ENCODE peak calls at places on chromosomes 1 and 21, in ten cellular contexts. J is activated CD4-positive, alpha-beta T cell treated with anti-CD3 and anti-CD28 coated beads for 1 hour; A is AG08395; K is left cardiac atrium; L is stimulated activated CD8-positive, alpha-beta memory T cell treated with anti-CD3 and anti-CD28 coated beads, Interleukin-15, amount 100 ng/mL, for 24 hours; F is activated CD4-positive, CD25-positive, alpha-beta regulatory T cell; B is stimulated activated CD4-positive, alpha-beta T cell treated with anti-CD3 and anti-CD28 coated beads, TNF-alpha, amount 100 ng/mL, for 4 hours; D is NCI-H460; Z is endothelial cell; T is ELF-1. Y is an unnamed sample.

GRCh38 chr1:13948396-13948795 is 248.4 kb downstream of the PRDM2 start:
- DNase-seq in A (no peak), K (no peak), J (no peak), Z (no peak), B (no peak), T (no peak), D (no peak), F (no peak), L (no peak), Y (no peak)

GRCh38 chr1:65207317-65207716 is 59.3 kb downstream of the AK4 start:
- DNase-seq in J (no peak), K (no peak), B (no peak), F (no peak), A (peak), Z (no peak), L (no peak), D (no peak), T (no peak), Y (no peak)

GRCh38 chr1:99660496-99660895 is 14.6 kb downstream of the PALMD start:
- DNase-seq in B (no peak), T (no peak), K (no peak), J (no peak), D (no peak), A (no peak), L (no peak), F (no peak), Z (no peak), Y (no peak)

GRCh38 chr1:90391116-90391515 is 326.0 kb downstream of the BARHL2 start:
- DNase-seq in F (no peak), L (no peak), J (no peak), A (no peak), B (no peak), Z (no peak), D (no peak), K (no peak), T (no peak), Y (no peak)

GRCh38 chr1:15945832-15946448 is 30.0 kb downstream of the ZBTB17 start:
- DNase-seq in D (no peak), B (no peak), F (no peak), A (no peak), Z (no peak), J (no peak), T (no peak), L (no peak), K (no peak), Y (no peak)

GRCh38 chr1:46616277-46617107 is at the start of gene MOB3C:
- DNase-seq in K (peak), F (peak), J (peak), A (peak), B (peak), L (peak), D (peak), Z (peak), T (no peak), Y (peak)

GRCh38 chr21:14358775-14359174 is 24.2 kb downstream of the HSPA13 start:
- DNase-seq in A (no peak), K (no peak), Z (no peak), T (no peak), J (no peak), B (no peak), F (no peak), L (no peak), D (no peak), Y (no peak)

GRCh38 chr1:14921057-14921456 is 232.5 kb upstream of the TMEM51 start:
- DNase-seq in F (no peak), T (no peak), L (no peak), B (no peak), D (no peak), J (no peak), Z (no peak), K (no peak), A (no peak), Y (no peak)

GRCh38 chr1:2594001-2594640 is 7.5 kb downstream of the PRXL2B start:
- DNase-seq in D (no peak), T (no peak), F (no peak), B (no peak), Z (no peak), L (no peak), A (no peak), J (no peak), K (peak), Y (no peak)

GRCh38 chr1:173705117-173705516 is 9.7 kb upstream of the KLHL20 start:
- DNase-seq in L (no peak), J (no peak), Z (no peak), B (no peak), F (no peak), K (no peak), A (no peak), T (no peak), D (no peak), Y (no peak)

GRCh38 chr1:156663178-156663577 is 14.0 kb downstream of the NES start:
- DNase-seq in B (no peak), K (peak), T (peak), F (no peak), A (no peak), J (no peak), L (no peak), Z (no peak), D (no peak), Y (no peak)

GRCh38 chr1:109790735-109791494 is 27.2 kb upstream of the EPS8L3 start:
- DNase-seq in D (no peak), F (peak), T (peak), A (no peak), B (peak), Z (peak), L (peak), J (peak), K (peak), Y (no peak)

GRCh38 chr1:240691521-240692338 is 79.8 kb upstream of the GREM2 start:
- DNase-seq in K (no peak), J (no peak), A (peak), T (peak), B (no peak), D (peak), F (no peak), L (no peak), Z (peak), Y (no peak)

GRCh38 chr1:180241716-180242544 is 11.9 kb downstream of the LHX4 start:
- DNase-seq in J (no peak), B (no peak), Z (no peak), L (no peak), A (peak), F (no peak), D (no peak), K (no peak), T (no peak), Y (no peak)

Y was measured in memory B cell.